ENCODE peak calls at places on chromosomes 6 and 20, in six cellular contexts. M, K, A, N, V and S are unnamed samples.
A peak's percentile ranks its signal among the peaks of the same experiment; 100 is the strongest.

GRCh38 chr6:139776051-139776450 is 401.6 kb upstream of the CITED2 start:
- DNase-seq in M (no peak), K (no peak), A (no peak), N (no peak), V (peak; percentile 4), S (no peak)

GRCh38 chr20:23530937-23531567 is 37.2 kb downstream of the CST9L start:
- DNase-seq in M (no peak), K (no peak), A (no peak), N (no peak), V (no peak), S (no peak)

GRCh38 chr6:147441751-147442150 is 66.7 kb upstream of the SAMD5 start:
- DNase-seq in M (no peak), K (no peak), A (no peak), N (no peak), V (no peak), S (no peak)

GRCh38 chr6:17867880-17868279 is 119.6 kb downstream of the KIF13A start:
- DNase-seq in M (no peak), K (peak; percentile 88), A (no peak), N (no peak), V (no peak), S (no peak)

GRCh38 chr6:73394577-73395354 is at the start of gene DDX43:
- DNase-seq in M (peak; percentile 32), K (peak; percentile 80), A (peak; percentile 62), N (peak; percentile 34), V (peak; percentile 94), S (peak; percentile 68)

GRCh38 chr20:23090147-23090546 is 4.0 kb upstream of the CD93 start:
- DNase-seq in M (no peak), K (no peak), A (no peak), N (no peak), V (no peak), S (no peak)

GRCh38 chr6:4272996-4273395 is 137.6 kb upstream of the ECI2 start:
- DNase-seq in M (no peak), K (no peak), A (no peak), N (no peak), V (no peak), S (no peak)

GRCh38 chr6:157763129-157763893 is 59.7 kb upstream of the SNX9 start:
- DNase-seq in M (no peak), K (peak; percentile 44), A (no peak), N (no peak), V (peak; percentile 83), S (peak; percentile 23)

GRCh38 chr20:53865905-53866786 is 204.2 kb downstream of the BCAS1 start:
- DNase-seq in M (no peak), K (peak; percentile 77), A (no peak), N (no peak), V (no peak), S (no peak)

GRCh38 chr20:11894072-11894471 is 23.6 kb upstream of the BTBD3 start:
- DNase-seq in M (no peak), K (no peak), A (no peak), N (no peak), V (no peak), S (no peak)

GRCh38 chr6:168201383-168201782 is 118.2 kb downstream of the DACT2 start:
- DNase-seq in M (no peak), K (no peak), A (no peak), N (no peak), V (no peak), S (no peak)

GRCh38 chr6:155461636-155462035 is 6.0 kb upstream of the NOX3 start:
- DNase-seq in M (no peak), K (peak; percentile 52), A (no peak), N (no peak), V (no peak), S (no peak)

GRCh38 chr6:31328355-31328960 is 28.5 kb downstream of the HLA-B start:
- DNase-seq in M (no peak), K (no peak), A (no peak), N (no peak), V (no peak), S (no peak)

GRCh38 chr20:51095755-51096509 is 73.0 kb upstream of the KCNG1 start:
- DNase-seq in M (no peak), K (no peak), A (no peak), N (no peak), V (peak; percentile 83), S (no peak)

GRCh38 chr20:25237610-25238318 is 10.1 kb upstream of the PYGB start:
- DNase-seq in M (peak; percentile 78), K (peak; percentile 99), A (no peak), N (peak; percentile 64), V (no peak), S (no peak)

GRCh38 chr20:50919567-50919966 is 11.7 kb downstream of the ADNP start:
- DNase-seq in M (no peak), K (peak; percentile 69), A (no peak), N (no peak), V (no peak), S (no peak)

GRCh38 chr6:66838764-66839163 is 1131.7 kb upstream of the EYS start:
- DNase-seq in M (no peak), K (no peak), A (no peak), N (no peak), V (no peak), S (no peak)

GRCh38 chr6:138657026-138657425 is 116.5 kb upstream of the CCDC28A start:
- DNase-seq in M (no peak), K (no peak), A (no peak), N (no peak), V (no peak), S (no peak)

GRCh38 chr6:118500130-118501015 is 47.7 kb upstream of the PLN start:
- DNase-seq in M (no peak), K (peak; percentile 28), A (no peak), N (no peak), V (no peak), S (no peak)

GRCh38 chr20:64154590-64155257 is 9.5 kb upstream of the MYT1 start:
- DNase-seq in M (no peak), K (no peak), A (no peak), N (no peak), V (no peak), S (no peak)

GRCh38 chr6:147119310-147119709 is 84.9 kb upstream of the STXBP5 start:
- DNase-seq in M (no peak), K (no peak), A (no peak), N (no peak), V (no peak), S (no peak)

GRCh38 chr6:47700051-47700450 is 1.7 kb downstream of the ADGRF4 start:
- DNase-seq in M (no peak), K (peak; percentile 8), A (no peak), N (no peak), V (no peak), S (no peak)